ENCODE peak calls at places on chromosomes 5 and 9, in nine cellular contexts. D, W, J, X, P, G, Y, I and O are unnamed samples.

GRCh38 chr9:91419222-91420191 is 4.1 kb downstream of the NFIL3 start:
- DNase-seq in D (peak; percentile 93), W (peak; percentile 97), J (peak; percentile 95), X (peak; percentile 97), P (peak; percentile 82), G (no peak), Y (no peak), I (peak; percentile 41), O (peak; percentile 94)

GRCh38 chr9:99430301-99430700 is 208.2 kb downstream of the SEC61B start:
- DNase-seq in D (peak; percentile 78), W (peak; percentile 90), J (peak; percentile 59), X (peak; percentile 35), P (no peak), G (no peak), Y (no peak), I (no peak), O (no peak)

GRCh38 chr5:57871496-57871895 is 388.9 kb upstream of the ACTBL2 start:
- DNase-seq in D (no peak), W (no peak), J (no peak), X (no peak), P (no peak), G (no peak), Y (no peak), I (no peak), O (no peak)

GRCh38 chr5:155772009-155772662 is 554.8 kb upstream of the SGCD start:
- DNase-seq in D (no peak), W (no peak), J (no peak), X (no peak), P (no peak), G (no peak), Y (no peak), I (no peak), O (no peak)

GRCh38 chr5:138272681-138273080 is 1.7 kb downstream of the GFRA3 start:
- DNase-seq in D (no peak), W (no peak), J (no peak), X (no peak), P (no peak), G (no peak), Y (no peak), I (no peak), O (no peak)

GRCh38 chr9:95091971-95092320 is 225.6 kb downstream of the FANCC start:
- DNase-seq in D (peak; percentile 10), W (peak; percentile 44), J (peak; percentile 45), X (peak; percentile 33), P (peak; percentile 74), G (no peak), Y (no peak), I (peak; percentile 33), O (peak; percentile 40)

GRCh38 chr9:4055055-4055454 is 244.8 kb downstream of the GLIS3 start:
- DNase-seq in D (no peak), W (no peak), J (no peak), X (no peak), P (no peak), G (no peak), Y (no peak), I (no peak), O (no peak)

GRCh38 chr9:6114424-6114823 is 99.0 kb upstream of the RANBP6 start:
- DNase-seq in D (no peak), W (no peak), J (no peak), X (no peak), P (no peak), G (no peak), Y (no peak), I (no peak), O (no peak)

GRCh38 chr5:80959138-80959537 is 1.0 kb upstream of the RASGRF2 start:
- DNase-seq in D (no peak), W (no peak), J (no peak), X (no peak), P (no peak), G (no peak), Y (no peak), I (no peak), O (no peak)

GRCh38 chr9:131442351-131442750 is 48.5 kb downstream of the PRRC2B start:
- DNase-seq in D (no peak), W (no peak), J (no peak), X (no peak), P (no peak), G (no peak), Y (no peak), I (no peak), O (no peak)

GRCh38 chr9:121836382-121836885 is 185.0 kb downstream of the DAB2IP start:
- DNase-seq in D (no peak), W (no peak), J (no peak), X (no peak), P (no peak), G (no peak), Y (no peak), I (no peak), O (no peak)

GRCh38 chr9:17699615-17700315 is 120.9 kb downstream of the SH3GL2 start:
- DNase-seq in D (no peak), W (no peak), J (no peak), X (no peak), P (no peak), G (no peak), Y (no peak), I (no peak), O (no peak)

GRCh38 chr5:95835682-95836405 is 13.3 kb upstream of the GLRX start:
- DNase-seq in D (no peak), W (no peak), J (no peak), X (no peak), P (no peak), G (no peak), Y (no peak), I (no peak), O (no peak)

GRCh38 chr5:89694026-89694540 is 715.5 kb downstream of the CETN3 start:
- DNase-seq in D (no peak), W (no peak), J (peak; percentile 11), X (no peak), P (peak; percentile 24), G (no peak), Y (no peak), I (no peak), O (no peak)

DNA sequence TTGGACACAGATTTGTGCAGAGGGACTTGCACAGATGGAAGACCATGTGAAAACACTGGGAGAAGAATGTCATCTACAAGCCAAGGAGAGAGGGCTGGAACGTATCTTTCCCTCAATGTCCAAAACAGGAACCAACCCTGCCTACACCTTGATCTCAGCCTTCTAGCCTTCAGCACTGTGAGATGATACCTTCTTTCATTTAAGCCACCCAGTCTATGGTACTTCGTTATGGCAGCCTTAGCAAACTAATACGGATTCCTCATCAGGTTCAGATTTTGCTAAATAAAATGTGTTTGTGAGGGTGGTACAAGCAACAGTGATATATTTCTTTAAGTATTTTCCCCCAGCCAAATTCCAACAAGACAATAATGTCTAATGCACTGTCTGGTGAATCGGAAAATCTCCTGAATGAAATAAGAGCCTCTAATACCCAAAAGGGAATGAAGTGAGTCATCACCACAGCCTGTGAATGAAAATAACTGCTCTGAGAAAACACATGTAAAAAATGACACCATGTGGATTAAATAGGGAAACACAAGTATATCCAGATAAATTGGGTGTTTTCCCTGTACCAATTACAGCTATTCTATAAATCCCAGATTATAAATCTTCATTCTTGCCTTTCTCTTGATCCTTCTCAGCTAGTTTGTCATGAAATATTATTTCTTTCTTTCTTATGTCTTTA is 182.8 kb upstream of the TARS1 start:
- DNase-seq in D (peak; percentile 70), W (peak; percentile 89), J (peak; percentile 87), X (peak; percentile 81), P (peak; percentile 80), G (peak; percentile 32), Y (no peak), I (no peak), O (peak; percentile 56)
- H3K4me3 ChIP-seq in D (no peak overlapping the region), W (no peak overlapping the region), J (no peak overlapping the region), X (no peak overlapping the region), P (no peak overlapping the region), G (no peak overlapping the region), Y (no peak overlapping the region), I (no peak overlapping the region), O (no peak overlapping the region)

GRCh38 chr5:174045470-174046025 is at the start of gene NSG2:
- DNase-seq in D (peak; percentile 30), W (peak; percentile 75), J (peak; percentile 72), X (peak; percentile 88), P (peak; percentile 94), G (peak; percentile 55), Y (peak; percentile 89), I (peak; percentile 89), O (peak; percentile 71)
- TF ChIP-seq CTCF in D (peak; percentile 75), W (peak; percentile 44), J (peak; percentile 49), X (peak; percentile 55), P (peak; percentile 93), G (peak; percentile 78), Y (peak; percentile 65), I (peak; percentile 69), O (peak; percentile 82)

DNA sequence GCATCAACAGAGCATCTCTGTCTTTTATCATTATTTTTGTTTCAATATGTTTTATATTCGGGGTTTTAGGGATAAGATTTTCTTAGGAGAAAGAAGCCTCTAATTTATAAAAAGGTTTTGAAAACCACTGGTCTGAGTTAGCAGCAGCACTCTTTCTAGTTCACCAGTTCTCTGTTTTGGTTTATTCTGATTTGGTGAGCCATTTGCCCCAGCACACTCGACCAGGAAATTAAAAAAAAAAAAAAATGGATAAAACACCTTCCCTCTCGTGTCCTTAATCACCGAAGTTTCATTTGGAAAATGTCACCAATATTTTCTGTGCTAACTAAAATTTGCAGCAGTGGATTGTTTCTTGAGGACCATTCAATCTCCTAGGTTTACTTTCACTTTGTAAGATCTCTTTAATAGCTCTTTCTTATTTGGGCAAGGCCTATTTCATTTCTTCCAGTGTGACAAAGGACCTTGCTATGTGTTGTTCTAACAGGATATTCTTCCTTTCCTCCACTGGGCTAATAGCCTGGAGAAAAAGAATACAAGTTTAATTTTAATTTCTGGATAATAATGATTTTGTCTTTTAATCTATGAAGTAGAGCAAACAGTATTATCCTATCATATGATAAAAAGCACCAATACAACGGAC is 57.8 kb upstream of the ANXA1 start:
- DNase-seq in D (no peak), W (peak; percentile 1), J (peak; percentile 33), X (peak; percentile 21), P (no peak), G (no peak), Y (no peak), I (no peak), O (no peak)
- H3K4me3 ChIP-seq in D (peak overlapping the region; percentile 28), W (peak overlapping the region; percentile 7), J (peak overlapping the region; percentile 29), X (no peak overlapping the region), P (no peak overlapping the region), G (no peak overlapping the region), Y (no peak overlapping the region), I (no peak overlapping the region), O (no peak overlapping the region)

GRCh38 chr5:50325237-50325832 is 115.8 kb downstream of the EMB start:
- DNase-seq in D (no peak), W (peak; percentile 28), J (peak; percentile 29), X (peak; percentile 48), P (peak; percentile 6), G (no peak), Y (no peak), I (no peak), O (no peak)

GRCh38 chr5:50318220-50318619 is 122.9 kb downstream of the EMB start:
- DNase-seq in D (no peak), W (no peak), J (no peak), X (no peak), P (no peak), G (no peak), Y (no peak), I (no peak), O (no peak)

DNA sequence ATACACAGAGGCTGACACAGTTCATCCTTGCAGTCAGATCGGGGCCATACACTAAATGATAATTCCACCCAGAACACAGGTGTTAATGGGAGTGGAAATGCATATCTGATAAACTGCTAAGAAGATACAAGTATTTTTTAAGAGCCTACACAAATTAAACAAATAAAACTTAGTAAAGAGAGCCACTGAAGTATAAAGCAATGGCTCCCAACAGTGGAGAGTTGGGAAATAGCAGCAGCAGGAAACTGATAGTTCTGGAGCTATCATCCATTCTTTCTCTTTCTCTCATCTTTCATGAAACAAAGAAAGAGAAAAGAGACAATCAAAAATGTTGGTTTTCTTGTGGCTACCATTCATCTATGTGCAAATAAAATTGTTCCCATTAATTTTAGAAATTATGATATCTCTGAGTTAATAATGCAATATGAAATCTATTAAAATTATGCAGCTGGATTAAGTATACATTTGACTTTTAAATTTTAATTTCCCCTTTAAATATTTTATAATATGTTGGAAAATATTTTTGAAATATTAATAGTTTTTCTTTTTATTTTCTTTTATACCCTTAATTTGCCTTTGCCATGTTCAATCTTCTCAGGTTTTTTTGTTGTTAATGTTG is 120.8 kb downstream of the EMB start:
- DNase-seq in D (no peak), W (no peak), J (no peak), X (no peak), P (no peak), G (no peak), Y (no peak), I (no peak), O (no peak)
- TF ChIP-seq CTCF in D (no peak), W (peak; percentile 22), J (no peak), X (no peak), P (no peak), G (no peak), Y (no peak), I (no peak), O (peak; percentile 30)